ENCODE peak calls at places on chromosome 10, in four cellular contexts. A is progenitor cell of endocrine pancreas, Q is AG04449, O is endothelial cell. Y is an unnamed sample.

GRCh38 chr10:17088118-17088806 is 41.3 kb downstream of the CUBN start:
- DNase-seq in O (no peak), Q (no peak), A (no peak), Y (no peak)

GRCh38 chr10:43674546-43675205 is 26.0 kb upstream of the ZNF32 start:
- DNase-seq in Q (no peak), A (no peak), O (no peak), Y (no peak)

GRCh38 chr10:34716958-34717357 is 98.1 kb downstream of the PARD3 start:
- DNase-seq in O (no peak), Q (no peak), A (no peak), Y (no peak)

GRCh38 chr10:103197177-103197576 is 4.1 kb upstream of the NT5C2 start:
- DNase-seq in A (no peak), Q (no peak), O (no peak), Y (no peak)

GRCh38 chr10:103333934-103334520 is 16.9 kb downstream of the PCGF6 start:
- DNase-seq in Q (no peak), A (no peak), O (no peak), Y (no peak)

GRCh38 chr10:122164815-122165491 is 106.1 kb upstream of the BTBD16 start:
- DNase-seq in A (no peak), O (no peak), Q (no peak), Y (no peak)

GRCh38 chr10:8794860-8795259 is 740.4 kb downstream of the GATA3 start:
- DNase-seq in Q (no peak), O (no peak), A (no peak), Y (no peak)

GRCh38 chr10:132841254-132841975 is 55.5 kb upstream of the NKX6-2 start:
- DNase-seq in A (no peak), O (no peak), Q (no peak), Y (no peak)

GRCh38 chr10:121553861-121554264 is 44.4 kb downstream of the FGFR2 start:
- DNase-seq in O (no peak), A (no peak), Q (no peak), Y (no peak)

GRCh38 chr10:68156373-68157185 is 47.3 kb downstream of the MYPN start:
- DNase-seq in Q (no peak), A (no peak), O (peak), Y (peak)

GRCh38 chr10:132554991-132555647 is 17.5 kb downstream of the INPP5A start:
- DNase-seq in A (no peak), O (no peak), Q (no peak), Y (no peak)

GRCh38 chr10:100194711-100195110 is 8.9 kb upstream of the ERLIN1 start:
- DNase-seq in Q (no peak), A (no peak), O (no peak), Y (no peak)

GRCh38 chr10:123009105-123009805 is 449 bp downstream of the ACADSB start:
- DNase-seq in O (peak), Q (no peak), A (no peak), Y (no peak)

GRCh38 chr10:77195101-77195500 is 442.5 kb downstream of the KCNMA1 start:
- DNase-seq in A (no peak), O (no peak), Q (peak), Y (no peak)

GRCh38 chr10:100567249-100567648 is 31.5 kb downstream of the HIF1AN start:
- DNase-seq in A (no peak), Q (no peak), O (no peak), Y (no peak)

GRCh38 chr10:85421421-85421820 is 945.2 kb downstream of the GRID1 start:
- DNase-seq in Q (no peak), A (no peak), O (no peak), Y (no peak)

GRCh38 chr10:126618466-126618865 is 52.0 kb downstream of the C10orf90 start:
- DNase-seq in Q (no peak), O (no peak), A (no peak), Y (no peak)

GRCh38 chr10:67818323-67818722 is 19.7 kb downstream of the DNAJC12 start:
- DNase-seq in Q (no peak), O (no peak), A (no peak), Y (no peak)

GRCh38 chr10:3924344-3924743 is 139.3 kb upstream of the KLF6 start:
- DNase-seq in A (no peak), O (peak), Q (peak), Y (no peak)

GRCh38 chr10:11797281-11797680 is 25.9 kb upstream of the PROSER2 start:
- DNase-seq in Q (no peak), A (no peak), O (no peak), Y (no peak)

GRCh38 chr10:13659887-13660544 is 73.3 kb downstream of the PRPF18 start:
- DNase-seq in O (peak), Q (no peak), A (peak), Y (peak)

GRCh38 chr10:104435822-104436221 is 82.2 kb downstream of the CFAP58 start:
- DNase-seq in Q (no peak), A (no peak), O (no peak), Y (no peak)

Y was measured in SK-N-DZ.